ENCODE peak calls at places on chromosome 2, in five cellular contexts. One of them, this sample, is unnamed.

GRCh38 chr2:101307950-101308431 is 510 bp downstream of the RNF149 start:
- DNase-seq in H9: no peak
- DNase-seq in H1: no peak
- DNase-seq in neuronal stem cell: no peak
- DNase-seq in mesenchymal stem cell: peak
- DNase-seq in this sample: peak

GRCh38 chr2:128273469-128274081 is 45.1 kb downstream of the HS6ST1 start:
- DNase-seq in H9: peak
- DNase-seq in H1: no peak
- DNase-seq in neuronal stem cell: no peak
- DNase-seq in mesenchymal stem cell: no peak
- DNase-seq in this sample: no peak

GRCh38 chr2:121648206-121648605 is 1.1 kb downstream of the CLASP1 start:
- DNase-seq in H9: no peak
- DNase-seq in H1: no peak
- DNase-seq in neuronal stem cell: no peak
- DNase-seq in mesenchymal stem cell: no peak
- DNase-seq in this sample: no peak

GRCh38 chr2:211270257-211270656 is 713.9 kb downstream of the CPS1 start:
- DNase-seq in H9: no peak
- DNase-seq in H1: no peak
- DNase-seq in neuronal stem cell: no peak
- DNase-seq in mesenchymal stem cell: no peak
- DNase-seq in this sample: no peak

GRCh38 chr2:237714690-237715458 is 83.7 kb upstream of the RBM44 start:
- DNase-seq in H9: peak
- DNase-seq in H1: no peak
- DNase-seq in neuronal stem cell: no peak
- DNase-seq in mesenchymal stem cell: peak
- DNase-seq in this sample: peak

GRCh38 chr2:72427022-72427861 is 279.6 kb upstream of the CYP26B1 start:
- DNase-seq in H9: no peak
- DNase-seq in H1: no peak
- DNase-seq in neuronal stem cell: no peak
- DNase-seq in mesenchymal stem cell: no peak
- DNase-seq in this sample: no peak

GRCh38 chr2:111702119-111702808 is 181.7 kb downstream of the ANAPC1 start:
- DNase-seq in H9: peak
- DNase-seq in H1: no peak
- DNase-seq in neuronal stem cell: peak
- DNase-seq in mesenchymal stem cell: peak
- DNase-seq in this sample: peak

GRCh38 chr2:10274983-10275802 is 27.5 kb upstream of the HPCAL1 start:
- DNase-seq in H9: no peak
- DNase-seq in H1: no peak
- DNase-seq in neuronal stem cell: no peak
- DNase-seq in mesenchymal stem cell: no peak
- DNase-seq in this sample: no peak

GRCh38 chr2:187985923-187986322 is 305.8 kb upstream of the GULP1 start:
- DNase-seq in H9: no peak
- DNase-seq in H1: no peak
- DNase-seq in neuronal stem cell: no peak
- DNase-seq in mesenchymal stem cell: no peak
- DNase-seq in this sample: peak

GRCh38 chr2:75513616-75514170 is 47.0 kb downstream of the EVA1A start:
- DNase-seq in H9: no peak
- DNase-seq in H1: no peak
- DNase-seq in neuronal stem cell: no peak
- DNase-seq in mesenchymal stem cell: no peak
- DNase-seq in this sample: no peak

GRCh38 chr2:165778653-165779451 is 15.2 kb downstream of the GALNT3 start:
- DNase-seq in H9: peak
- DNase-seq in H1: no peak
- DNase-seq in neuronal stem cell: no peak
- DNase-seq in mesenchymal stem cell: no peak
- DNase-seq in this sample: peak

GRCh38 chr2:100888602-100889001 is 68.7 kb downstream of the NPAS2 start:
- DNase-seq in H9: no peak
- DNase-seq in H1: no peak
- DNase-seq in neuronal stem cell: no peak
- DNase-seq in mesenchymal stem cell: no peak
- DNase-seq in this sample: no peak

DNA sequence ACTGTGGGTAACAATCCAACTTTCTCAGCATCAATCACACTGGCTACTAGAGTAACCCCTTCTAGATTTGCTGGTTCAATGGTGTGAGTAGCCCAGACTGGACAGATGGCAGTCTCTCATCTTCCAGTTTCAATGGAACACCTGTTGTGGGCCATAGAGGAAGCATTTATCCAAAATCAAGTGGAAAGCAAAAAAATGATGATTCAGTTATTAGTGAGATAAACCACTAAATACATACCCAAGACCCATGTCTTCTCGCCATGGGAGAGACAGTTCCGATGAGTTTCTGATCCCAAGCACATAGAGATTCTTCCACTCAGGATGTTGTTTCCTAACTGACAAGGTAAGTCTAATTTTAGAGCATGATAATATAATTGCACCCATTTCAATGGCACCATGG is 194.0 kb downstream of the IRS1 start:
- DNase-seq in H9: no peak
- DNase-seq in H1: no peak
- DNase-seq in neuronal stem cell: no peak
- DNase-seq in mesenchymal stem cell: no peak
- DNase-seq in this sample: no peak
- H2BK12ac ChIP-seq in H9: no peak
- H2BK12ac ChIP-seq in H1: no peak
- H2BK12ac ChIP-seq in neuronal stem cell: no peak
- H2BK12ac ChIP-seq in mesenchymal stem cell: no peak
- H2BK12ac ChIP-seq in this sample: no peak

DNA sequence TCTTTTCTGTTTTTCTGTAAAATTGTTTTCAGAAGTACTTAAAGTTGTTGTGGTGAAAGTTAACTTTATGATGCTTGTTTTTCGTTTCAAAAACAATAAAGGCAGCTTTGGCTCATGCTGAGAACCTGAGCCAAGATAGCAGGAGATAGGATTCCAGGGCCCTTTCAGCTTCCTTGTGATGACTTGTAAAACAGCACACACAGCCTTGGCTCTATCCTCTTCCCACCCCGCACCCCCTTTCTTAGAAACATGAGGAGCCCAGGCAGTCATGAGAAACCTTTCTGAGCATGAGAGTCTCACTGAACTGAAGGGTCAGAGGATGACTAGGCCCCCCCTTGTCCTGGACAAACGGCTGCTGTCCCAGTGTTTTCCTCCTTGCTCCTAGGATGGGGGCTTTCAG is 12.4 kb upstream of the CHRNA1 start:
- DNase-seq in H9: no peak
- DNase-seq in H1: no peak
- DNase-seq in neuronal stem cell: no peak
- DNase-seq in mesenchymal stem cell: no peak
- DNase-seq in this sample: no peak
- H2BK12ac ChIP-seq in H9: no peak
- H2BK12ac ChIP-seq in H1: peak
- H2BK12ac ChIP-seq in neuronal stem cell: no peak
- H2BK12ac ChIP-seq in mesenchymal stem cell: peak
- H2BK12ac ChIP-seq in this sample: no peak

DNA sequence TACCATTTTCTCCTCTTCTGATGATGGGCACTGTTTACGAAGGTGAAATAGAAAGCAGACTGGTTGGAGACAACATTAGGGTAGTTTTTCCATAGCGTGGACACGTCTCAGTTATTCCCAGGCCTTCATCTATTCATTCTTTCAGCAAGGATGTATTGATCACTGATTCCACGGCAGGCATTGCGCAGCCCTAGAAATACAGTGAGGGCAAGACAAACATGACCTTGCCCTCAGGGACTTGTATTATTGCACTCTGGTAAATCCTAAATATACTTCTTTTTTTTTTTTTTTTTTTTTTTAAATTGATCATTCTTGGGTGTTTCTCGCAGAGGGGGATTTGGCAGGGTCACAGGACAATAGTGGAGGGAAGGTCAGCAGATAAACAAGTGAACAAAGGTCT is 167.3 kb upstream of the SPRED2 start:
- DNase-seq in H9: no peak
- DNase-seq in H1: no peak
- DNase-seq in neuronal stem cell: no peak
- DNase-seq in mesenchymal stem cell: no peak
- DNase-seq in this sample: no peak
- H2BK12ac ChIP-seq in H9: no peak
- H2BK12ac ChIP-seq in H1: no peak
- H2BK12ac ChIP-seq in neuronal stem cell: no peak
- H2BK12ac ChIP-seq in mesenchymal stem cell: no peak
- H2BK12ac ChIP-seq in this sample: no peak

GRCh38 chr2:224832207-224832606 is 116.0 kb upstream of the CCDC195 start:
- DNase-seq in H9: no peak
- DNase-seq in H1: no peak
- DNase-seq in neuronal stem cell: no peak
- DNase-seq in mesenchymal stem cell: no peak
- DNase-seq in this sample: no peak
- H2BK12ac ChIP-seq in H9: no peak
- H2BK12ac ChIP-seq in H1: no peak
- H2BK12ac ChIP-seq in neuronal stem cell: no peak
- H2BK12ac ChIP-seq in mesenchymal stem cell: no peak
- H2BK12ac ChIP-seq in this sample: no peak

DNA sequence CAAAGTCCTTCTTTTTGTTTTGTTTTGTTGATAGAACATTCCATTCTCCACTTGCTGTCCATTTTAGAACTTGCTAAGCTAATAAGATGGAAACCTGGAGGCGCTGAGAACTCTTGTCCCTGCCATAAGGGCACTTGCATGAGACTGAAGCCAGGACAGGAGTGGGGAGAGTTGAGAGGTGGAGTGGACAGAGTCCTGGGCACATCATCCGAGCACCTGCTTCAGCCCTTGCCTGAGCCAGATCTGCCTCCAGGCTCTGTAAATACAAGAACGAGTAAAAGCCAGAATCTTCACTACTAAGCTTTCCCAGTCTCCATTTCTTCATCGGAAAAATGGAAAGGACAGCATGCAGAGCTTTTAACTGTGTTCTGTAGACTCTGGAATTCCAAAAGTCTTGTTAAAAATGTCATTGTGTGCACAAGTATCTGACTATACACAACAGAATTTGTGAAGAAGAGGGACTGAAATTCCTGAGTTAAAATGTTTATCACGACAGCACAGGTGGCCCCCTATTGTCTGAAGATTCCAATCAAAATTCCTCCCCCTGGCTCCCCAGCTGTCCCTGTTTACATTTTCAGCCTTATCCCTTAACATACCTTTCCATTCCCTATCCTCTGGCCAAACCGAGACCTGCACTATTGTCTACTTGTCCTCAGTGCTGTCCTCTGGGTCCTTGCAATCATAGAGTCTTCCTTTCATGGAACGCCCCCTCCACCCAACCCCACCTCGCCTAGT is 498.2 kb upstream of the TNP1 start:
- DNase-seq in H9: no peak
- DNase-seq in H1: no peak
- DNase-seq in neuronal stem cell: no peak
- DNase-seq in mesenchymal stem cell: no peak
- DNase-seq in this sample: peak
- H2BK12ac ChIP-seq in H9: no peak
- H2BK12ac ChIP-seq in H1: no peak
- H2BK12ac ChIP-seq in neuronal stem cell: no peak
- H2BK12ac ChIP-seq in mesenchymal stem cell: peak
- H2BK12ac ChIP-seq in this sample: no peak

GRCh38 chr2:6310186-6310909 is 555.4 kb downstream of the CMPK2 start:
- DNase-seq in H9: no peak
- DNase-seq in H1: no peak
- DNase-seq in neuronal stem cell: no peak
- DNase-seq in mesenchymal stem cell: no peak
- DNase-seq in this sample: no peak
- H2BK12ac ChIP-seq in H9: no peak
- H2BK12ac ChIP-seq in H1: no peak
- H2BK12ac ChIP-seq in neuronal stem cell: no peak
- H2BK12ac ChIP-seq in mesenchymal stem cell: no peak
- H2BK12ac ChIP-seq in this sample: peak